ENCODE peak calls at places on chromosome 7, in seven cellular contexts. One of them, this sample, is unnamed.

GRCh38 chr7:27922907-27923306 is 182.9 kb downstream of the TAX1BP1 start:
- DNase-seq in WTC11: no peak
- DNase-seq in nephron progenitor cell: no peak
- DNase-seq in stomach: no peak
- DNase-seq in heart right ventricle: no peak
- DNase-seq in HFF-Myc: no peak
- DNase-seq in MCF 10A: no peak
- DNase-seq in this sample: no peak

GRCh38 chr7:1725766-1726630 is 55.9 kb downstream of the ELFN1 start:
- DNase-seq in WTC11: no peak
- DNase-seq in nephron progenitor cell: no peak
- DNase-seq in stomach: no peak
- DNase-seq in heart right ventricle: peak; percentile 59
- DNase-seq in HFF-Myc: no peak
- DNase-seq in MCF 10A: no peak
- DNase-seq in this sample: no peak

GRCh38 chr7:66558660-66559465 is 69.8 kb upstream of the KCTD7 start:
- DNase-seq in WTC11: no peak
- DNase-seq in nephron progenitor cell: no peak
- DNase-seq in stomach: no peak
- DNase-seq in heart right ventricle: no peak
- DNase-seq in HFF-Myc: no peak
- DNase-seq in MCF 10A: no peak
- DNase-seq in this sample: no peak

GRCh38 chr7:13540429-13540828 is 449.0 kb downstream of the ETV1 start:
- DNase-seq in WTC11: no peak
- DNase-seq in nephron progenitor cell: no peak
- DNase-seq in stomach: no peak
- DNase-seq in heart right ventricle: no peak
- DNase-seq in HFF-Myc: no peak
- DNase-seq in MCF 10A: peak; percentile 15
- DNase-seq in this sample: no peak

GRCh38 chr7:26588511-26588910 is 275.9 kb downstream of the SKAP2 start:
- DNase-seq in WTC11: no peak
- DNase-seq in nephron progenitor cell: no peak
- DNase-seq in stomach: no peak
- DNase-seq in heart right ventricle: no peak
- DNase-seq in HFF-Myc: no peak
- DNase-seq in MCF 10A: no peak
- DNase-seq in this sample: no peak

GRCh38 chr7:55177589-55178261 is 158.9 kb downstream of the EGFR start:
- DNase-seq in WTC11: no peak
- DNase-seq in nephron progenitor cell: no peak
- DNase-seq in stomach: peak; percentile 70
- DNase-seq in heart right ventricle: peak; percentile 49
- DNase-seq in HFF-Myc: no peak
- DNase-seq in MCF 10A: no peak
- DNase-seq in this sample: peak; percentile 14

GRCh38 chr7:51141451-51141971 is 175.1 kb downstream of the COBL start:
- DNase-seq in WTC11: no peak
- DNase-seq in nephron progenitor cell: no peak
- DNase-seq in stomach: no peak
- DNase-seq in heart right ventricle: no peak
- DNase-seq in HFF-Myc: no peak
- DNase-seq in MCF 10A: peak; percentile 55
- DNase-seq in this sample: no peak

GRCh38 chr7:83546586-83546985 is 102.4 kb downstream of the SEMA3E start:
- DNase-seq in WTC11: no peak
- DNase-seq in nephron progenitor cell: no peak
- DNase-seq in stomach: no peak
- DNase-seq in heart right ventricle: no peak
- DNase-seq in HFF-Myc: no peak
- DNase-seq in MCF 10A: no peak
- DNase-seq in this sample: no peak

GRCh38 chr7:102390697-102391484 is 5.3 kb upstream of the PRKRIP1 start:
- DNase-seq in WTC11: peak; percentile 92
- DNase-seq in nephron progenitor cell: peak; percentile 89
- DNase-seq in stomach: peak; percentile 89
- DNase-seq in heart right ventricle: peak; percentile 81
- DNase-seq in HFF-Myc: no peak
- DNase-seq in MCF 10A: peak; percentile 87
- DNase-seq in this sample: peak; percentile 85

GRCh38 chr7:20929199-20929598 is 142.5 kb upstream of the SP8 start:
- DNase-seq in WTC11: no peak
- DNase-seq in nephron progenitor cell: no peak
- DNase-seq in stomach: no peak
- DNase-seq in heart right ventricle: no peak
- DNase-seq in HFF-Myc: no peak
- DNase-seq in MCF 10A: no peak
- DNase-seq in this sample: no peak

GRCh38 chr7:130887182-130888016 is 153.4 kb upstream of the KLF14 start:
- DNase-seq in WTC11: no peak
- DNase-seq in nephron progenitor cell: no peak
- DNase-seq in stomach: no peak
- DNase-seq in heart right ventricle: no peak
- DNase-seq in HFF-Myc: no peak
- DNase-seq in MCF 10A: peak; percentile 82
- DNase-seq in this sample: no peak

GRCh38 chr7:105336009-105336408 is 52.7 kb downstream of the SRPK2 start:
- DNase-seq in WTC11: no peak
- DNase-seq in nephron progenitor cell: no peak
- DNase-seq in stomach: no peak
- DNase-seq in heart right ventricle: no peak
- DNase-seq in HFF-Myc: no peak
- DNase-seq in MCF 10A: no peak
- DNase-seq in this sample: no peak

GRCh38 chr7:57867884-57868701 is 418.1 kb downstream of the ZNF716 start:
- DNase-seq in WTC11: no peak
- DNase-seq in nephron progenitor cell: no peak
- DNase-seq in stomach: no peak
- DNase-seq in heart right ventricle: peak; percentile 13
- DNase-seq in HFF-Myc: no peak
- DNase-seq in MCF 10A: no peak
- DNase-seq in this sample: no peak

GRCh38 chr7:134362587-134363483 is 46.1 kb upstream of the SLC35B4 start:
- DNase-seq in WTC11: no peak
- DNase-seq in nephron progenitor cell: no peak
- DNase-seq in stomach: no peak
- DNase-seq in heart right ventricle: no peak
- DNase-seq in HFF-Myc: no peak
- DNase-seq in MCF 10A: peak; percentile 89
- DNase-seq in this sample: no peak

GRCh38 chr7:135584362-135585353 is 26.9 kb downstream of the NUP205 start:
- DNase-seq in WTC11: no peak
- DNase-seq in nephron progenitor cell: no peak
- DNase-seq in stomach: no peak
- DNase-seq in heart right ventricle: no peak
- DNase-seq in HFF-Myc: no peak
- DNase-seq in MCF 10A: no peak
- DNase-seq in this sample: no peak

GRCh38 chr7:134730359-134730758 is 49.1 kb upstream of the CALD1 start:
- DNase-seq in WTC11: no peak
- DNase-seq in nephron progenitor cell: no peak
- DNase-seq in stomach: no peak
- DNase-seq in heart right ventricle: no peak
- DNase-seq in HFF-Myc: no peak
- DNase-seq in MCF 10A: no peak
- DNase-seq in this sample: no peak

GRCh38 chr7:128833939-128834310 is 3.7 kb downstream of the FLNC start:
- DNase-seq in WTC11: no peak
- DNase-seq in nephron progenitor cell: no peak
- DNase-seq in stomach: no peak
- DNase-seq in heart right ventricle: no peak
- DNase-seq in HFF-Myc: no peak
- DNase-seq in MCF 10A: no peak
- DNase-seq in this sample: no peak

GRCh38 chr7:19707240-19707639 is 1.6 kb downstream of the POLR1F start:
- DNase-seq in WTC11: no peak
- DNase-seq in nephron progenitor cell: no peak
- DNase-seq in stomach: no peak
- DNase-seq in heart right ventricle: no peak
- DNase-seq in HFF-Myc: no peak
- DNase-seq in MCF 10A: peak; percentile 17
- DNase-seq in this sample: no peak

GRCh38 chr7:140022582-140023211 is 40.1 kb downstream of the PARP12 start:
- DNase-seq in WTC11: no peak
- DNase-seq in nephron progenitor cell: no peak
- DNase-seq in stomach: no peak
- DNase-seq in heart right ventricle: no peak
- DNase-seq in HFF-Myc: no peak
- DNase-seq in MCF 10A: peak; percentile 29
- DNase-seq in this sample: no peak

GRCh38 chr7:74365320-74366022 is 76.3 kb downstream of the CLIP2 start:
- DNase-seq in WTC11: peak; percentile 92
- DNase-seq in nephron progenitor cell: peak; percentile 86
- DNase-seq in stomach: no peak
- DNase-seq in heart right ventricle: peak; percentile 44
- DNase-seq in HFF-Myc: peak; percentile 25
- DNase-seq in MCF 10A: peak; percentile 46
- DNase-seq in this sample: peak; percentile 70

GRCh38 chr7:116510795-116511194 is 11.3 kb downstream of the CAV2 start:
- DNase-seq in WTC11: no peak
- DNase-seq in nephron progenitor cell: no peak
- DNase-seq in stomach: no peak
- DNase-seq in heart right ventricle: no peak
- DNase-seq in HFF-Myc: no peak
- DNase-seq in MCF 10A: no peak
- DNase-seq in this sample: no peak

DNA sequence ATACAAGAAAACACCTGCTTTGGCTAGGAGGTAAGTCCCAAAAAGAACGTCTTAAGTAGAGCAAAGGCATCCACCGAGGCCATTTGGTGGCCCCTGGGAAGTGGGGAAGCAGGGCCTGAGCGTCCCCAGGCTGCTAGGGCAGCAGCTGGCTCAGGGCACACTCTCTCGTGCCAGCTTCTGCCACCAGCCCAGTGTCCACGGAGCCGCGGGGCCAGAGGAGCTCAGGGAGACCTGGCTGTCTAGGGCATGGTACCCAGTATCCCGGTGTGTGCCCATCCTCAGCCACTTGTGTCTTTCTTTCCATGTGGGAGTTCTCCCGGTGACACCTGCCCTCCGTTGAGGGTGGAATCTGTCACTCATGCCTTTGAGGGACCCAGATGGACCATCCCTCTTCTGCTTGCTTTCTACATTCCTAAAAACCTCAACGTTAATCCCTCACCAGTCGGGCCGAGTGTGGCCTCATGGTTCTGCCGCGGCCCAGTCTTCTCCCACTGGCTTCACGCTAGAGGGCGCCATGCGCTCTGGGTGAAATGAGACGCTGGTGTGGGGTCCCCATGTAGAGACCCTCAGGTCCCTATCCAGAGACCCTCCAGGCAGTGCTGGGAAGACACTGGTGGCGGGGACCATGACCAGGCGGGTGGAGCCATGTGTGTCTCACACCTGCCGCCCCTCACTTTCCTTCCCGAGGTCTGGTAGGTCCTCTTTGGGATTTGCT is 9.5 kb upstream of the AP5Z1 start:
- DNase-seq in WTC11: peak; percentile 65
- DNase-seq in nephron progenitor cell: no peak
- DNase-seq in stomach: no peak
- DNase-seq in heart right ventricle: no peak
- DNase-seq in HFF-Myc: no peak
- DNase-seq in MCF 10A: no peak
- DNase-seq in this sample: no peak
- TF ChIP-seq CTCF in WTC11: no peak
- TF ChIP-seq CTCF in nephron progenitor cell: peak; percentile 22
- TF ChIP-seq CTCF in stomach: no peak
- TF ChIP-seq CTCF in heart right ventricle: peak; percentile 41
- TF ChIP-seq CTCF in HFF-Myc: peak; percentile 28
- TF ChIP-seq CTCF in MCF 10A: no peak
- TF ChIP-seq CTCF in this sample: peak; percentile 31

DNA sequence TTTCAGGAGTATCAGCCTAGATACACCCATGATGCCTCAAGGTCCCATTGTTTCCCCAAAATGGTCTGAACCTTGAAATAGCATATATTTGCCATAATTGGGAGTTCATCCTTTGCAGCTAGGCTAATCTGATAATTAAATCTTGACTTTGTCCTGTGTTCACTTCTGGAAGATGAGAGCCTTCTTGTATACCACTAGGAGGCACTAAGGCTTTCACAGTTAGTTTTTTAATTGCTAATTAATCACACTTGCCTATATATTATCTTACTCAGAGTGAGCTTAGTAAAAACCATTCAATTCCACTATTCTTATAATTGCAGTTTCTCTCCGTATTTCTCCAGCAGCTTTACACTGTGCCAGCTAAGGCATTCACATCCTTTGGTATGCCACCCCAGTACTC is 48.7 kb upstream of the MAGI2 start:
- DNase-seq in WTC11: no peak
- DNase-seq in nephron progenitor cell: no peak
- DNase-seq in stomach: no peak
- DNase-seq in heart right ventricle: no peak
- DNase-seq in HFF-Myc: no peak
- DNase-seq in MCF 10A: no peak
- DNase-seq in this sample: no peak
- TF ChIP-seq CTCF in WTC11: no peak
- TF ChIP-seq CTCF in nephron progenitor cell: peak; percentile 19
- TF ChIP-seq CTCF in stomach: no peak
- TF ChIP-seq CTCF in heart right ventricle: no peak
- TF ChIP-seq CTCF in HFF-Myc: peak; percentile 13
- TF ChIP-seq CTCF in MCF 10A: no peak
- TF ChIP-seq CTCF in this sample: peak; percentile 24

DNA sequence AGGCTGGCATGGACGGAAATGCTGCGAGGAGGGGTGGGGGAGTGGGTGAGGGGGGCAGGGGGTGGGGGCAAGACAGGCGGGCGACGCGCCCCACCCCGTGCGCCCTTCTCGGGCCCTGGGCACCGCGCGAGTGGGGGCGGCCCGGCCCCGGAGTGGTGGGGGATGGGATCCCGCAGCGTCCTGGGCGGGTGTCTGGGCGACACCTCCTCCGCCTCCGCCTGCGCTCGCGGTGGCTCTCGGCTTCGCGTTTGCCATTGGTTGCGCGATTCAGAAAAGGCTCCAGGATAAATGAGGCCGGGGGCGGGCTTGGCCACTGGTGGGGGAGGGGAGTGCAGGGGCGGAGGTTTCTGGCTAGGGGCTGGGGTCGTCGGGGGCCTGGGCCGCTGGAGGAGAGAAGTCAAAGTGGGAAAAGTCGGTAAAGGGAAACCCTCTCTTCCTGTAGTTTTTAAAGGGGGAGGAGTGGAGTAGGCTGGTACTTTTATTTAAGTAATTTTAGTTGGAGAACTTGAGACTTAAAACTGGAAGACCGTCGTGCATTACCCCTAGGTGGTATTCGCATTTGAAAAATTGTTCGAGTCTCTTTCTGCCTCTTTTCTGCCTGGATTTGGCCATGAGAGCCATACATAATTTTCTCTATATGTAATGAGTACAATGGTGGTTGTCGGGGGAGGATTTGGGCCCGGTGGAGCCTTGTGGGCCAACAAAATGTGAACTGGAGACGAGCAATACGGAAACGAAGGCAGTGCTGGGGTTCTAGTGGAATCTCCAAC is 984 bp upstream of the IGF2BP3 start:
- DNase-seq in WTC11: peak; percentile 92
- DNase-seq in nephron progenitor cell: peak; percentile 91
- DNase-seq in stomach: no peak
- DNase-seq in heart right ventricle: peak; percentile 17
- DNase-seq in HFF-Myc: no peak
- DNase-seq in MCF 10A: peak; percentile 67
- DNase-seq in this sample: peak; percentile 89
- TF ChIP-seq CTCF in WTC11: no peak
- TF ChIP-seq CTCF in nephron progenitor cell: no peak
- TF ChIP-seq CTCF in stomach: no peak
- TF ChIP-seq CTCF in heart right ventricle: no peak
- TF ChIP-seq CTCF in HFF-Myc: no peak
- TF ChIP-seq CTCF in MCF 10A: no peak
- TF ChIP-seq CTCF in this sample: no peak

GRCh38 chr7:158705234-158705890 is 758 bp upstream of the NCAPG2 start:
- DNase-seq in WTC11: peak; percentile 33
- DNase-seq in nephron progenitor cell: no peak
- DNase-seq in stomach: no peak
- DNase-seq in heart right ventricle: no peak
- DNase-seq in HFF-Myc: no peak
- DNase-seq in MCF 10A: no peak
- DNase-seq in this sample: no peak
- TF ChIP-seq CTCF in WTC11: no peak
- TF ChIP-seq CTCF in nephron progenitor cell: no peak
- TF ChIP-seq CTCF in stomach: no peak
- TF ChIP-seq CTCF in heart right ventricle: no peak
- TF ChIP-seq CTCF in HFF-Myc: no peak
- TF ChIP-seq CTCF in MCF 10A: no peak
- TF ChIP-seq CTCF in this sample: no peak